ENCODE peak calls at places on chromosome 10, in ten cellular contexts. One of them, this sample, is unnamed.
A peak's percentile ranks its signal among the peaks of the same experiment; 100 is the strongest.

GRCh38 chr10:89283988-89284475 is 17.8 kb upstream of the IFIT2 start:
- DNase-seq in uterus: peak; percentile 72
- DNase-seq in stomach: no peak
- DNase-seq in gastrocnemius medialis: peak; percentile 44
- DNase-seq in GM12891: no peak
- DNase-seq in HepG2: peak; percentile 16
- DNase-seq in breast epithelium: peak; percentile 40
- DNase-seq in upper lobe of left lung: no peak
- DNase-seq in transverse colon: peak; percentile 28
- DNase-seq in Peyer's patch: no peak
- DNase-seq in this sample: no peak

GRCh38 chr10:625335-625699 is 64.2 kb downstream of the DIP2C start:
- DNase-seq in stomach: no peak
- DNase-seq in Peyer's patch: no peak
- DNase-seq in upper lobe of left lung: no peak
- DNase-seq in GM12891: no peak
- DNase-seq in HepG2: no peak
- DNase-seq in transverse colon: no peak
- DNase-seq in gastrocnemius medialis: peak; percentile 84
- DNase-seq in breast epithelium: no peak
- DNase-seq in uterus: no peak
- DNase-seq in this sample: no peak

GRCh38 chr10:122142652-122143237 is 128.4 kb upstream of the BTBD16 start:
- DNase-seq in Peyer's patch: no peak
- DNase-seq in HepG2: no peak
- DNase-seq in transverse colon: no peak
- DNase-seq in upper lobe of left lung: peak; percentile 78
- DNase-seq in GM12891: peak; percentile 46
- DNase-seq in gastrocnemius medialis: no peak
- DNase-seq in breast epithelium: no peak
- DNase-seq in stomach: peak; percentile 43
- DNase-seq in uterus: no peak
- DNase-seq in this sample: no peak

GRCh38 chr10:6140965-6141295 is 52.1 kb downstream of the RBM17 start:
- DNase-seq in HepG2: no peak
- DNase-seq in uterus: no peak
- DNase-seq in GM12891: no peak
- DNase-seq in Peyer's patch: no peak
- DNase-seq in stomach: no peak
- DNase-seq in breast epithelium: no peak
- DNase-seq in upper lobe of left lung: no peak
- DNase-seq in transverse colon: no peak
- DNase-seq in gastrocnemius medialis: peak; percentile 59
- DNase-seq in this sample: no peak

GRCh38 chr10:25701651-25702050 is 232.4 kb upstream of the MYO3A start:
- DNase-seq in Peyer's patch: no peak
- DNase-seq in stomach: no peak
- DNase-seq in GM12891: no peak
- DNase-seq in gastrocnemius medialis: no peak
- DNase-seq in HepG2: no peak
- DNase-seq in breast epithelium: no peak
- DNase-seq in uterus: no peak
- DNase-seq in transverse colon: no peak
- DNase-seq in upper lobe of left lung: peak; percentile 43
- DNase-seq in this sample: no peak

GRCh38 chr10:98338896-98339295 is 70.9 kb upstream of the LOXL4 start:
- DNase-seq in uterus: no peak
- DNase-seq in transverse colon: no peak
- DNase-seq in HepG2: no peak
- DNase-seq in gastrocnemius medialis: no peak
- DNase-seq in Peyer's patch: no peak
- DNase-seq in GM12891: no peak
- DNase-seq in stomach: no peak
- DNase-seq in breast epithelium: no peak
- DNase-seq in upper lobe of left lung: no peak
- DNase-seq in this sample: no peak

GRCh38 chr10:114403545-114404161 is 649 bp downstream of the AFAP1L2 start:
- DNase-seq in uterus: peak; percentile 67
- DNase-seq in HepG2: no peak
- DNase-seq in GM12891: peak; percentile 32
- DNase-seq in transverse colon: peak; percentile 24
- DNase-seq in Peyer's patch: no peak
- DNase-seq in upper lobe of left lung: peak; percentile 81
- DNase-seq in gastrocnemius medialis: no peak
- DNase-seq in stomach: no peak
- DNase-seq in breast epithelium: no peak
- DNase-seq in this sample: no peak

GRCh38 chr10:73648975-73649829 is 6.6 kb downstream of the SYNPO2L start:
- DNase-seq in HepG2: peak; percentile 41
- DNase-seq in breast epithelium: no peak
- DNase-seq in GM12891: no peak
- DNase-seq in Peyer's patch: no peak
- DNase-seq in upper lobe of left lung: no peak
- DNase-seq in stomach: no peak
- DNase-seq in uterus: no peak
- DNase-seq in gastrocnemius medialis: no peak
- DNase-seq in transverse colon: no peak
- DNase-seq in this sample: no peak

GRCh38 chr10:12795318-12795717 is 206.2 kb downstream of the CCDC3 start:
- DNase-seq in stomach: no peak
- DNase-seq in gastrocnemius medialis: no peak
- DNase-seq in Peyer's patch: no peak
- DNase-seq in uterus: peak; percentile 38
- DNase-seq in transverse colon: no peak
- DNase-seq in breast epithelium: no peak
- DNase-seq in HepG2: no peak
- DNase-seq in upper lobe of left lung: no peak
- DNase-seq in GM12891: no peak
- DNase-seq in this sample: no peak

GRCh38 chr10:12712284-12712983 is 289.1 kb downstream of the CCDC3 start:
- DNase-seq in GM12891: no peak
- DNase-seq in gastrocnemius medialis: no peak
- DNase-seq in stomach: no peak
- DNase-seq in Peyer's patch: no peak
- DNase-seq in transverse colon: no peak
- DNase-seq in breast epithelium: no peak
- DNase-seq in upper lobe of left lung: no peak
- DNase-seq in HepG2: no peak
- DNase-seq in uterus: no peak
- DNase-seq in this sample: no peak

GRCh38 chr10:63521389-63522128 is at the start of gene REEP3:
- DNase-seq in GM12891: peak; percentile 66
- DNase-seq in Peyer's patch: peak; percentile 48
- DNase-seq in transverse colon: peak; percentile 66
- DNase-seq in uterus: peak; percentile 67
- DNase-seq in HepG2: peak; percentile 46
- DNase-seq in upper lobe of left lung: peak; percentile 94
- DNase-seq in stomach: peak; percentile 61
- DNase-seq in gastrocnemius medialis: peak; percentile 42
- DNase-seq in breast epithelium: peak; percentile 52
- DNase-seq in this sample: peak; percentile 83
- TF ChIP-seq POLR2A in GM12891: peak; percentile 62
- TF ChIP-seq POLR2A in Peyer's patch: peak; percentile 64
- TF ChIP-seq POLR2A in transverse colon: peak; percentile 64
- TF ChIP-seq POLR2A in uterus: peak; percentile 77
- TF ChIP-seq POLR2A in HepG2: peak; percentile 65
- TF ChIP-seq POLR2A in upper lobe of left lung: peak; percentile 80
- TF ChIP-seq POLR2A in stomach: no peak
- TF ChIP-seq POLR2A in gastrocnemius medialis: peak; percentile 81
- TF ChIP-seq POLR2A in breast epithelium: no peak
- TF ChIP-seq POLR2A in this sample: no peak

GRCh38 chr10:71727429-71728217 is 8.0 kb upstream of the C10orf105 start:
- DNase-seq in breast epithelium: peak; percentile 72
- DNase-seq in upper lobe of left lung: no peak
- DNase-seq in GM12891: peak; percentile 60
- DNase-seq in gastrocnemius medialis: peak; percentile 40
- DNase-seq in HepG2: peak; percentile 60
- DNase-seq in Peyer's patch: peak; percentile 82
- DNase-seq in uterus: peak; percentile 68
- DNase-seq in transverse colon: peak; percentile 89
- DNase-seq in stomach: peak; percentile 70
- DNase-seq in this sample: peak; percentile 92

GRCh38 chr10:71731791-71732190 is 12.2 kb upstream of the C10orf105 start:
- DNase-seq in GM12891: no peak
- DNase-seq in Peyer's patch: no peak
- DNase-seq in transverse colon: no peak
- DNase-seq in upper lobe of left lung: no peak
- DNase-seq in breast epithelium: no peak
- DNase-seq in stomach: no peak
- DNase-seq in uterus: no peak
- DNase-seq in HepG2: no peak
- DNase-seq in gastrocnemius medialis: no peak
- DNase-seq in this sample: no peak

GRCh38 chr10:71726673-71727428 is 7.3 kb upstream of the C10orf105 start:
- DNase-seq in upper lobe of left lung: no peak
- DNase-seq in stomach: no peak
- DNase-seq in transverse colon: peak; percentile 44
- DNase-seq in Peyer's patch: peak; percentile 56
- DNase-seq in GM12891: no peak
- DNase-seq in gastrocnemius medialis: no peak
- DNase-seq in breast epithelium: no peak
- DNase-seq in uterus: no peak
- DNase-seq in HepG2: no peak
- DNase-seq in this sample: no peak

GRCh38 chr10:71728218-71728737 is 8.7 kb upstream of the C10orf105 start:
- DNase-seq in Peyer's patch: no peak
- DNase-seq in gastrocnemius medialis: no peak
- DNase-seq in transverse colon: peak; percentile 55
- DNase-seq in stomach: no peak
- DNase-seq in GM12891: no peak
- DNase-seq in upper lobe of left lung: no peak
- DNase-seq in breast epithelium: no peak
- DNase-seq in HepG2: no peak
- DNase-seq in uterus: no peak
- DNase-seq in this sample: peak; percentile 60

DNA sequence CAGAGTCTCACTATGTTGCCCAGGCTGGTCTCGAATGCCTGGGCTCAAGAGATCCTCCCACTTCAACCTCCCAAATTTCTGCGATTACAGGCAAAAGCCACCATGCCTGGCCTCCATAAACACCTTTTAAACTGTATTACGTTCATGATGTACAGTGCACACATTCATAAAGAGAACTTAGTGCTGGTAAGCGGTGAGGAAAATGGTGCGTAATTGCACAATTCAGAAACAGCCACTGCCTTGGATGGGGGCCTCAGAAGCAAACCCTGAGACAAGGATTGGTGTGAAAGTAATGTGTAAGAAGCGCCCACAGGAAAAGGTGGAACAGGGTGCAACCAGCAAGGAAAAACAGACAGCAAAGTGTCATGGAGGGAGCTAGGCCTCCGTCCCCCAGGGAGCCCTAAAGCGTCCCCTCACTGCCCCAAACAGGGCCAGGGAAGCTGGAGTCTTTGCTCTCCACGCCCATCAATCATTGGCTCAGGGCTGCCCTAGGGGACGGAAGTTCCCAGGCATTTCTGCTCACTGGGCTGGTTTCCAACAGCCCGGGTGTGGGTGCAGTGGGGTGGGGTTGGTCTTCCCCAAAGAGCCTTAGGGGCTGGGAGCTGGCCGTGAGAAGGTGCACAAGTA is 9.6 kb upstream of the C10orf105 start:
- DNase-seq in breast epithelium: no peak
- DNase-seq in stomach: peak; percentile 57
- DNase-seq in Peyer's patch: no peak
- DNase-seq in transverse colon: peak; percentile 86
- DNase-seq in upper lobe of left lung: no peak
- DNase-seq in uterus: no peak
- DNase-seq in HepG2: peak; percentile 8
- DNase-seq in GM12891: no peak
- DNase-seq in gastrocnemius medialis: no peak
- DNase-seq in this sample: peak; percentile 81
- TF ChIP-seq POLR2A in breast epithelium: no peak
- TF ChIP-seq POLR2A in stomach: no peak
- TF ChIP-seq POLR2A in Peyer's patch: no peak
- TF ChIP-seq POLR2A in transverse colon: no peak
- TF ChIP-seq POLR2A in upper lobe of left lung: no peak
- TF ChIP-seq POLR2A in uterus: no peak
- TF ChIP-seq POLR2A in HepG2: no peak
- TF ChIP-seq POLR2A in GM12891: no peak
- TF ChIP-seq POLR2A in gastrocnemius medialis: no peak
- TF ChIP-seq POLR2A in this sample: no peak

GRCh38 chr10:100267237-100268104 is at the start of gene CWF19L1:
- DNase-seq in HepG2: peak; percentile 76
- DNase-seq in stomach: peak; percentile 90
- DNase-seq in breast epithelium: peak; percentile 81
- DNase-seq in upper lobe of left lung: peak; percentile 84
- DNase-seq in GM12891: peak; percentile 54
- DNase-seq in uterus: peak; percentile 88
- DNase-seq in Peyer's patch: peak; percentile 79
- DNase-seq in gastrocnemius medialis: peak; percentile 78
- DNase-seq in transverse colon: peak; percentile 90
- DNase-seq in this sample: peak; percentile 92
- TF ChIP-seq POLR2A in HepG2: peak; percentile 78
- TF ChIP-seq POLR2A in stomach: no peak
- TF ChIP-seq POLR2A in breast epithelium: peak; percentile 46
- TF ChIP-seq POLR2A in upper lobe of left lung: peak; percentile 68
- TF ChIP-seq POLR2A in GM12891: peak; percentile 70
- TF ChIP-seq POLR2A in uterus: peak; percentile 48
- TF ChIP-seq POLR2A in Peyer's patch: no peak
- TF ChIP-seq POLR2A in gastrocnemius medialis: peak; percentile 25
- TF ChIP-seq POLR2A in transverse colon: peak; percentile 69
- TF ChIP-seq POLR2A in this sample: no peak

GRCh38 chr10:31604646-31605170 is 285.7 kb downstream of the ZEB1 start:
- DNase-seq in transverse colon: no peak
- DNase-seq in Peyer's patch: no peak
- DNase-seq in HepG2: no peak
- DNase-seq in stomach: no peak
- DNase-seq in uterus: no peak
- DNase-seq in breast epithelium: no peak
- DNase-seq in upper lobe of left lung: no peak
- DNase-seq in GM12891: no peak
- DNase-seq in gastrocnemius medialis: no peak
- DNase-seq in this sample: no peak

GRCh38 chr10:31602541-31603244 is 283.7 kb downstream of the ZEB1 start:
- DNase-seq in HepG2: no peak
- DNase-seq in stomach: peak; percentile 54
- DNase-seq in breast epithelium: peak; percentile 80
- DNase-seq in transverse colon: peak; percentile 58
- DNase-seq in GM12891: no peak
- DNase-seq in uterus: peak; percentile 90
- DNase-seq in upper lobe of left lung: peak; percentile 46
- DNase-seq in gastrocnemius medialis: peak; percentile 91
- DNase-seq in Peyer's patch: peak; percentile 24
- DNase-seq in this sample: peak; percentile 95

GRCh38 chr10:31604141-31604540 is 285.1 kb downstream of the ZEB1 start:
- DNase-seq in GM12891: no peak
- DNase-seq in breast epithelium: no peak
- DNase-seq in stomach: no peak
- DNase-seq in upper lobe of left lung: no peak
- DNase-seq in gastrocnemius medialis: no peak
- DNase-seq in Peyer's patch: no peak
- DNase-seq in transverse colon: no peak
- DNase-seq in uterus: peak; percentile 74
- DNase-seq in HepG2: no peak
- DNase-seq in this sample: no peak

GRCh38 chr10:31605426-31605825 is 286.4 kb downstream of the ZEB1 start:
- DNase-seq in transverse colon: no peak
- DNase-seq in uterus: no peak
- DNase-seq in GM12891: no peak
- DNase-seq in HepG2: no peak
- DNase-seq in Peyer's patch: no peak
- DNase-seq in stomach: no peak
- DNase-seq in upper lobe of left lung: no peak
- DNase-seq in breast epithelium: no peak
- DNase-seq in gastrocnemius medialis: no peak
- DNase-seq in this sample: no peak

GRCh38 chr10:31603245-31604087 is 284.4 kb downstream of the ZEB1 start:
- DNase-seq in GM12891: peak; percentile 98
- DNase-seq in stomach: peak; percentile 94
- DNase-seq in gastrocnemius medialis: peak; percentile 95
- DNase-seq in Peyer's patch: peak; percentile 63
- DNase-seq in HepG2: peak; percentile 61
- DNase-seq in upper lobe of left lung: peak; percentile 98
- DNase-seq in uterus: peak; percentile 99
- DNase-seq in breast epithelium: peak; percentile 83
- DNase-seq in transverse colon: peak; percentile 91
- DNase-seq in this sample: peak; percentile 97
- TF ChIP-seq POLR2A in GM12891: no peak
- TF ChIP-seq POLR2A in stomach: no peak
- TF ChIP-seq POLR2A in gastrocnemius medialis: peak; percentile 85
- TF ChIP-seq POLR2A in Peyer's patch: no peak
- TF ChIP-seq POLR2A in HepG2: no peak
- TF ChIP-seq POLR2A in upper lobe of left lung: peak; percentile 75
- TF ChIP-seq POLR2A in uterus: peak; percentile 83
- TF ChIP-seq POLR2A in breast epithelium: peak; percentile 42
- TF ChIP-seq POLR2A in transverse colon: peak; percentile 45
- TF ChIP-seq POLR2A in this sample: no peak

This sample was measured in suprapubic skin.